ENCODE peak calls at places on chromosomes 4 and X, in six cellular contexts. O, K, Z, V, X and C are unnamed samples.

GRCh38 chr4:72110886-72111285 is 79.1 kb downstream of the NPFFR2 start:
- DNase-seq in K (no peak), X (no peak), V (no peak), Z (no peak), O (no peak), C (no peak)

GRCh38 chr4:3368334-3368733 is 73.4 kb upstream of the HGFAC start:
- DNase-seq in K (no peak), Z (no peak), O (no peak), X (no peak), V (peak; percentile 40), C (no peak)

GRCh38 chr4:186104895-186105720 is 604 bp downstream of the FAM149A start:
- DNase-seq in O (no peak), Z (no peak), X (no peak), K (peak; percentile 56), V (peak; percentile 70), C (no peak)

GRCh38 chr4:81404294-81404693 is 67.4 kb downstream of the RASGEF1B start:
- DNase-seq in K (no peak), Z (no peak), V (no peak), O (no peak), X (no peak), C (no peak)

GRCh38 chr4:160353548-160353947 is 1250.7 kb downstream of the RAPGEF2 start:
- DNase-seq in X (no peak), V (no peak), Z (no peak), O (no peak), K (no peak), C (no peak)

GRCh38 chr4:84681488-84682274 is 98.8 kb downstream of the CDS1 start:
- DNase-seq in Z (no peak), X (no peak), O (peak; percentile 38), V (no peak), K (no peak), C (no peak)

GRCh38 chrX:20620301-20620700 is 353.6 kb upstream of the RPS6KA3 start:
- DNase-seq in Z (no peak), K (no peak), X (no peak), V (no peak), O (no peak), C (no peak)

GRCh38 chr4:113026556-113026955 is 22.9 kb upstream of the ANK2 start:
- DNase-seq in O (no peak), X (no peak), Z (no peak), K (no peak), V (no peak), C (no peak)

GRCh38 chr4:37717575-37717974 is 31.4 kb upstream of the RELL1 start:
- DNase-seq in Z (no peak), K (no peak), O (no peak), X (no peak), V (no peak), C (no peak)

GRCh38 chr4:73730854-73731253 is 9.5 kb upstream of the CXCL8 start:
- DNase-seq in Z (no peak), O (no peak), X (no peak), K (no peak), V (no peak), C (no peak)

GRCh38 chrX:71629467-71629866 is 11.2 kb upstream of the CXCR3 start:
- DNase-seq in O (no peak), K (no peak), Z (no peak), X (no peak), V (no peak), C (no peak)

GRCh38 chr4:125316391-125316780 is 1.6 kb downstream of the FAT4 start:
- DNase-seq in Z (peak; percentile 39), X (no peak), K (peak; percentile 65), V (no peak), O (no peak), C (no peak)
- H3K4me3 ChIP-seq in Z (peak overlapping the region; percentile 90), X (peak overlapping the region; percentile 97), K (peak overlapping the region; percentile 72), V (peak overlapping the region; percentile 89), O (peak overlapping the region; percentile 70), C (no peak overlapping the region)

DNA sequence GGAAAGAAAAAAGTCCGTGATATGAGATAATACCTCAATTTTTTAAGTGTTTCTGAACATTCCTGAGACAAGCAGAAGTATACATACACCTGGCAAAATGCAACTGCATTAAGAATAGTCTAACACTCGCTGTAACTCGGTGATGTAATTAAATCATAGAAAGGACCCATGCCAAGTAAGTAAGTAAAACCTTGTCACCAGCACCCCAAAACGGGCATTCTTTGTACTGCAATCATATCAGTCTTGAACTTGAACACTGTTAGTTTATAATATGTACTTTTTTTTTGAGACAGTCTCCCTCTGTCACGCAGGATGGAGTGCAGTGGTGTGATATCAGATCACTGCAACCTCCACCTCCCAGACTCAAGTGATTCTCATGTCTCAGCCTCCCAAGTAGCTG is 47.4 kb downstream of the SMIM14 start:
- DNase-seq in K (no peak), X (no peak), V (no peak), O (peak; percentile 28), Z (peak; percentile 34), C (peak; percentile 46)
- TF ChIP-seq CTCF in K (no peak), X (no peak), V (no peak), O (peak; percentile 28), Z (peak; percentile 45), C (peak; percentile 51)

DNA sequence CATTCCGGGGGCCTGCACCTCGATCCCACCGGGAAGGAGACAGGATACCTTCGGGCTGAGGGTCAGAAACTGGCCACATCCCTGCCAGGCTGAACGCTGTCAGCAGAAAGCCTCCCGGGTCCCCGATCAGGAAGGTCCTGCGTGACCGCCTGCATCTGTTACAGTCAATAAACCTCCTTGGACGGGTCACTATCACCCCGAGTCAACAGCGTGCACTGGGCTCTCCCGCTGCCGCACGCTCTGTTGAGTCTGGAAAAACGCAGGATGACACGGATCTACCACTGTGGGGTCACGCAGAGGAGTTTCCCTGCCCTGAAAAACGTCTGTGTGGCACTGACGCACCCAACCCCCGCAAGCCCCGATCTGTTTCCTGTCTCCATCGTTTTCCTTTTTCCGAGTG is 12.1 kb downstream of the PPP2R3B start:
- DNase-seq in V (no peak), Z (no peak), O (no peak), X (no peak), K (no peak), C (no peak)
- H3K4me3 ChIP-seq in V (no peak overlapping the region), Z (no peak overlapping the region), O (peak overlapping the region; percentile 70), X (no peak overlapping the region), K (peak overlapping the region; percentile 47), C (no peak overlapping the region)

GRCh38 chr4:164716901-164717300 is 37.0 kb upstream of the SMIM31 start:
- DNase-seq in X (no peak), V (no peak), K (no peak), Z (no peak), O (peak; percentile 17), C (no peak)
- TF ChIP-seq CTCF in X (no peak), V (no peak), K (no peak), Z (no peak), O (peak; percentile 30), C (peak; percentile 37)

DNA sequence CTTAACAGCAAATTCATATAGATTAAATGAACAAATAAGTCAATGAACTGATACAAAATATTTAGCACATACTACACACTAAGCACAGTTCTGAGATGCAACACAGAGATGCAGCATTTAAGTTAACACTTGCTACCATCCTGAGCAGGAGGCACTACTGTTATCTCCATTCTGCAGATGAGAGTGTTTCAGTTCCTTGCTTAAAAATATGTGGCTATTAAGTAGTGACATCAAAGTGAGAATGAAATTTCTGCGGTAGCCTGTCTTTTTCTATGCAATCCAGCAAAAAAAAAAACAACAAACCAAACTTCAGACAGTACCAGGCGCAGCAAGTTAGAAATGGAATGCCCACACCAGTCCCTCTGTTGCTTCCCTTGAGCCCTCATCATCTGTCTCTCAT is 90.8 kb downstream of the SHISA3 start:
- DNase-seq in V (no peak), Z (no peak), O (no peak), K (no peak), X (no peak), C (no peak)
- H3K4me3 ChIP-seq in V (no peak overlapping the region), Z (no peak overlapping the region), O (no peak overlapping the region), K (no peak overlapping the region), X (no peak overlapping the region), C (no peak overlapping the region)

GRCh38 chr4:78956979-78957378 is 17.7 kb upstream of the PAQR3 start:
- DNase-seq in O (no peak), Z (peak; percentile 18), K (no peak), X (no peak), V (no peak), C (no peak)

GRCh38 chr4:78951862-78952472 is 12.7 kb upstream of the PAQR3 start:
- DNase-seq in Z (peak; percentile 39), X (no peak), V (no peak), K (no peak), O (peak; percentile 33), C (no peak)

GRCh38 chr4:78953231-78953630 is 14.0 kb upstream of the PAQR3 start:
- DNase-seq in O (no peak), X (no peak), V (no peak), Z (no peak), K (no peak), C (no peak)

GRCh38 chr4:78949735-78950134 is 10.5 kb upstream of the PAQR3 start:
- DNase-seq in X (no peak), O (no peak), Z (no peak), V (no peak), K (no peak), C (no peak)

GRCh38 chr4:78954048-78954666 is 14.9 kb upstream of the PAQR3 start:
- DNase-seq in X (no peak), Z (peak; percentile 43), V (no peak), K (no peak), O (peak; percentile 9), C (no peak)
- TF ChIP-seq CTCF in X (peak; percentile 39), Z (peak; percentile 78), V (peak; percentile 19), K (peak; percentile 24), O (peak; percentile 59), C (peak; percentile 73)

GRCh38 chr4:183448436-183448835 is 4.0 kb downstream of the CDKN2AIP start:
- DNase-seq in V (no peak), Z (no peak), X (no peak), O (no peak), K (no peak), C (no peak)
- H3K4me3 ChIP-seq in V (no peak overlapping the region), Z (no peak overlapping the region), X (no peak overlapping the region), O (no peak overlapping the region), K (no peak overlapping the region), C (no peak overlapping the region)

GRCh38 chr4:55742655-55743191 is 76.9 kb upstream of the EXOC1L start:
- DNase-seq in V (no peak), X (no peak), Z (peak; percentile 81), O (peak; percentile 3), K (no peak), C (no peak)
- TF ChIP-seq CTCF in V (no peak), X (no peak), Z (no peak), O (no peak), K (no peak), C (no peak)

GRCh38 chr4:25658357-25658771 is 2.7 kb downstream of the SLC34A2 start:
- DNase-seq in Z (no peak), O (no peak), X (no peak), V (no peak), K (no peak), C (no peak)

GRCh38 chr4:25654031-25654970 is 1.4 kb upstream of the SLC34A2 start:
- DNase-seq in Z (no peak), X (no peak), V (no peak), K (peak; percentile 66), O (no peak), C (no peak)

GRCh38 chr4:25654971-25655963 is at the start of gene SLC34A2:
- DNase-seq in O (peak; percentile 7), K (peak; percentile 88), Z (no peak), V (no peak), X (no peak), C (no peak)

GRCh38 chr4:25658777-25659176 is 3.1 kb downstream of the SLC34A2 start:
- DNase-seq in V (no peak), X (no peak), O (no peak), Z (no peak), K (no peak), C (no peak)

GRCh38 chr4:25656031-25656430 is 380 bp downstream of the SLC34A2 start:
- DNase-seq in O (no peak), K (no peak), V (no peak), X (no peak), Z (no peak), C (no peak)
- H3K4me3 ChIP-seq in O (no peak overlapping the region), K (peak overlapping the region; percentile 57), V (no peak overlapping the region), X (no peak overlapping the region), Z (no peak overlapping the region), C (no peak overlapping the region)